ENCODE peak calls at places on chromosomes 3 and 15, in four cellular contexts. Z is HepG2, A is K562, W is H1. B is an unnamed sample.

GRCh38 chr3:68773401-68773800 is 158.9 kb downstream of the TAFA4 start:
- DNase-seq in Z (no peak), W (no peak), A (no peak), B (no peak)

GRCh38 chr3:188472331-188472730 is 318.4 kb downstream of the LPP start:
- DNase-seq in W (no peak), Z (no peak), A (no peak), B (no peak)

GRCh38 chr15:32659340-32659831 is 17.9 kb downstream of the SCG5 start:
- DNase-seq in Z (peak), W (no peak), A (no peak), B (peak)

GRCh38 chr15:69386284-69386683 is 27.9 kb upstream of the KIF23 start:
- DNase-seq in Z (no peak), A (no peak), W (no peak), B (no peak)

GRCh38 chr15:76064375-76064774 is 4.6 kb downstream of the TMEM266 start:
- DNase-seq in Z (no peak), W (no peak), A (no peak), B (no peak)

GRCh38 chr15:52148409-52148808 is 35.8 kb upstream of the BCL2L10 start:
- DNase-seq in W (no peak), Z (no peak), A (no peak), B (no peak)

GRCh38 chr3:98038241-98038640 is 3.1 kb upstream of the GABRR3 start:
- DNase-seq in Z (no peak), W (no peak), A (no peak), B (no peak)

GRCh38 chr15:26007151-26007550 is 144.0 kb upstream of the ATP10A start:
- DNase-seq in W (no peak), A (no peak), Z (no peak), B (no peak)

GRCh38 chr15:75348563-75349350 is 1.9 kb downstream of the NEIL1 start:
- DNase-seq in A (no peak), Z (no peak), W (no peak), B (no peak)

GRCh38 chr3:131328739-131329138 is 52.8 kb upstream of the NUDT16 start:
- DNase-seq in Z (no peak), A (no peak), W (no peak), B (no peak)

GRCh38 chr3:111454551-111454950 is 87.4 kb upstream of the CD96 start:
- DNase-seq in A (no peak), Z (no peak), W (no peak), B (no peak)

DNA sequence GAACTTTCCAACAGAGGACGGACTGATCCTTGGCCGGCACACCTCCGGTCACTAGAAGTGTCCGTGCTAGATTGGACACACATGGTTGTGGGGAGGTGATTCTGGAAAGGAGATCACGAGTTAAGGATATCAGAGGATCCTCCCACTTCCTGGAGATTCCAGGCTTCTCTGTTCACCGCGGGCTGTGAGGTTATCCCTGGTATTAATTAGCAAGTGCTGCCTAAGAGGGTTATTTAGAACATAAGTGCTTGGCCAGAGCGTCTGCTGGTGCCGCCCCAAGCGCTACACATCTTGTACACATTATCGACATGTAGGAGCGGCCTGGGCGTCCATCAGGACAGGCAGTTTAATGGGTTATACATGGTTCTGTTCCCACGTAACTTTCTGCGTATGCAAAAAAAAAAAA is 78.3 kb downstream of the CPN2 start:
- DNase-seq in W (no peak), A (no peak), Z (no peak), B (no peak)
- TF ChIP-seq PHF8 in W (no peak), A (no peak), Z (no peak), B (no peak)

DNA sequence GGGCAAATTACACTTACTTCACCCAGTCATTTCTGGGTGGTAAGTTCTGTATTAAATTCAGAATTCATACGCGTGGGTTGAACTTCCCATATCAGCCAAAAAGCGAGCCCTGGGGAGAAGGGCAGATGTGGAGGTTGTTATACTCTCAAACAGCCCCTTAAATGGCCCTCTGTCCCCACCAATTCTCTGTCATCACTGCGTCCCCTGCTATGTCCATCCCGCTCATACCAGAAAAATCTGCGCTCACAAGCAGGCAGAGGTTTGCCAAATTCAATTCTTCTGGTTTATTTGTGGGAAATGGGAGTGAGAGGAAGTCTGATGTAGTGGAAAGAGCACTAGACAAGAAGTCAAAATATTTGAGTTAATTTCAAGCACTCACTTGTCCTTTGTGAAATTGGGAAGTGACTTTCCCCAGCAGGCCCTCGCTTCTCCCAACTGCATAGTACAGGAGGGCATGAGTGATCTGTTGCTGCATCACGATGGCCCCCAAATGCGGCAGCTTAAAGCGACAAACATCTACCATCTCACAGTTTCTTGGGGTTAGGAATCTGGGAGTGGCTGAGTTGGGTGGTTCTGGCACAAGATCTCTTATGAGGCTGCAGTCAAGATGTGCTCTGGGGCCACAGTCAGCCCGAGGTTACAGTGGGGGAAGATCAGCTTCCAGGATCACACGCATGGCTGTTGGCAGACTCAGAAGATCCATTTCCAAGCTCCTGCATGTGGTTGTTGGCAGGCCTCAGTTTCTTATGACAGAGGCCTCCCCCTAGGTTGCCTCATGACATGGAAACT is 67.7 kb downstream of the CPN2 start:
- DNase-seq in Z (no peak), A (no peak), W (no peak), B (no peak)
- TF ChIP-seq PHF8 in Z (no peak), A (no peak), W (no peak), B (no peak)

GRCh38 chr15:89912145-89912673 is 543 bp downstream of the ARPIN start:
- DNase-seq in W (no peak), A (no peak), Z (no peak), B (peak)
- TF ChIP-seq PHF8 in W (no peak), A (no peak), Z (peak), B (no peak)

GRCh38 chr3:183064475-183064874 is 34.8 kb downstream of the MCCC1 start:
- DNase-seq in Z (no peak), W (peak), A (no peak), B (no peak)

GRCh38 chr3:183058351-183058750 is 40.9 kb downstream of the MCCC1 start:
- DNase-seq in A (no peak), Z (no peak), W (no peak), B (no peak)

DNA sequence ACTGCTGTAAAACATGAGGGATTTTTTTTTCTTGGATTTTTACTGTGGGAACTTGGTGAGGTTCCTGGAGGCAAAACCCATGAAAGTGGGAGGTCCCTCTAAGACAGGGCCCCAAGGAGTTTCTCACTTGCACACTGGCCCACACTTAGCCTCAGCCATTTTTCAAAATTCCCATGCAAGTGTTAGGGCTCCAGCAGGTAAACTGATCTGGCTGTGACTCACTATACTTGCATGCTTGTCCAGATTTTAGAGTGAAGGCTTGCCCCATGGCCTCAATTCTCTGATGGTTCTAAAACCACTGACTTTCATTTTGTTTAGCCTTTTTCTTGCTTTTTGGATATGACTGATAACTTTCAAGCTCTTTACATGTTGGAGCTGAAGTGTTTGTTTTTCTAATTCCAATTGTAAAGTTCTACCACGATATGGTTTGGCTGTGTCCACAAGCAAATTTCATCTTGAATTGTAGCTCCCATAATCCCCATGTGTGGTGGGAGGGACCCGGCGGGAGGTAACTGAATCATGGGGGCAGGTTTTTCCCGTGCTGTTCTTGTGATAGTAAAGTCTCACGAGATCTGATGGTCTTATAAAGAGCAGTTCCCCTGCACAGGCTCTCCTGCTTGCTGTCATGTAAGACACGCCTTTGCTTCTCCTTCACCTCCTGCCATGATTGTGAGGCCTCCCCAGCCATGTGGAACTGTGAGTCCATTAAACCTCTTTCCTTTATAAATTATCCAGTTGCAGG is 37.7 kb downstream of the MCCC1 start:
- DNase-seq in A (no peak), W (no peak), Z (no peak), B (no peak)
- TF ChIP-seq PHF8 in A (no peak), W (no peak), Z (no peak), B (no peak)